ENCODE peak calls at places on chromosomes 7 and 10, in four cellular contexts. One of them, this sample, is unnamed.

GRCh38 chr7:4227105-4228010 is 454.7 kb upstream of the FOXK1 start:
- DNase-seq in HepG2: no peak
- DNase-seq in GM12878: no peak
- DNase-seq in K562: no peak
- DNase-seq in this sample: no peak

GRCh38 chr7:3888096-3888495 is 587.0 kb downstream of the SDK1 start:
- DNase-seq in HepG2: no peak
- DNase-seq in GM12878: no peak
- DNase-seq in K562: no peak
- DNase-seq in this sample: no peak

GRCh38 chr7:47202146-47202768 is 379.7 kb downstream of the TNS3 start:
- DNase-seq in HepG2: no peak
- DNase-seq in GM12878: no peak
- DNase-seq in K562: no peak
- DNase-seq in this sample: no peak

GRCh38 chr7:1520574-1521234 is 9.8 kb upstream of the MAFK start:
- DNase-seq in HepG2: peak; percentile 96
- DNase-seq in GM12878: no peak
- DNase-seq in K562: no peak
- DNase-seq in this sample: peak; percentile 85

GRCh38 chr10:77972148-77972547 is 45.6 kb upstream of the DLG5 start:
- DNase-seq in HepG2: no peak
- DNase-seq in GM12878: no peak
- DNase-seq in K562: no peak
- DNase-seq in this sample: no peak

GRCh38 chr7:75663302-75663907 is 75.3 kb downstream of the HIP1 start:
- DNase-seq in HepG2: no peak
- DNase-seq in GM12878: no peak
- DNase-seq in K562: peak; percentile 74
- DNase-seq in this sample: no peak

GRCh38 chr10:131885391-131886165 is 15.2 kb upstream of the PPP2R2D start:
- DNase-seq in HepG2: peak; percentile 53
- DNase-seq in GM12878: no peak
- DNase-seq in K562: peak; percentile 76
- DNase-seq in this sample: peak; percentile 65

GRCh38 chr7:142414915-142415314 is 157.1 kb upstream of the PRSS58 start:
- DNase-seq in HepG2: no peak
- DNase-seq in GM12878: no peak
- DNase-seq in K562: no peak
- DNase-seq in this sample: no peak

GRCh38 chr7:158568974-158569857 is 18.4 kb downstream of the PTPRN2 start:
- DNase-seq in HepG2: no peak
- DNase-seq in GM12878: no peak
- DNase-seq in K562: no peak
- DNase-seq in this sample: no peak

GRCh38 chr7:31776616-31777015 is 89.6 kb downstream of the PPP1R17 start:
- DNase-seq in HepG2: no peak
- DNase-seq in GM12878: no peak
- DNase-seq in K562: no peak
- DNase-seq in this sample: peak; percentile 55

GRCh38 chr7:3346082-3346481 is 45.0 kb downstream of the SDK1 start:
- DNase-seq in HepG2: no peak
- DNase-seq in GM12878: no peak
- DNase-seq in K562: no peak
- DNase-seq in this sample: no peak

GRCh38 chr10:19164461-19164860 is 115.9 kb downstream of the MALRD1 start:
- DNase-seq in HepG2: no peak
- DNase-seq in GM12878: no peak
- DNase-seq in K562: no peak
- DNase-seq in this sample: no peak

GRCh38 chr10:69004821-69005220 is 16.2 kb downstream of the KIFBP start:
- DNase-seq in HepG2: peak; percentile 17
- DNase-seq in GM12878: no peak
- DNase-seq in K562: no peak
- DNase-seq in this sample: peak; percentile 61

GRCh38 chr10:24115403-24115802 is 93.5 kb upstream of the KIAA1217 start:
- DNase-seq in HepG2: no peak
- DNase-seq in GM12878: no peak
- DNase-seq in K562: no peak
- DNase-seq in this sample: no peak
- H3K79me2 ChIP-seq in HepG2: no peaks in the 10 kb centered on the region
- H3K79me2 ChIP-seq in GM12878: no peaks in the 10 kb centered on the region
- H3K79me2 ChIP-seq in K562: no peaks in the 10 kb centered on the region
- H3K79me2 ChIP-seq in this sample: no peaks in the 10 kb centered on the region

GRCh38 chr10:14879055-14879800 is 562 bp downstream of the SUV39H2 start:
- DNase-seq in HepG2: peak; percentile 9
- DNase-seq in GM12878: no peak
- DNase-seq in K562: no peak
- DNase-seq in this sample: no peak
- TF ChIP-seq MYC in HepG2: no peak
- TF ChIP-seq MYC in GM12878: no peak
- TF ChIP-seq MYC in K562: no peak
- TF ChIP-seq MYC in this sample: no peak

DNA sequence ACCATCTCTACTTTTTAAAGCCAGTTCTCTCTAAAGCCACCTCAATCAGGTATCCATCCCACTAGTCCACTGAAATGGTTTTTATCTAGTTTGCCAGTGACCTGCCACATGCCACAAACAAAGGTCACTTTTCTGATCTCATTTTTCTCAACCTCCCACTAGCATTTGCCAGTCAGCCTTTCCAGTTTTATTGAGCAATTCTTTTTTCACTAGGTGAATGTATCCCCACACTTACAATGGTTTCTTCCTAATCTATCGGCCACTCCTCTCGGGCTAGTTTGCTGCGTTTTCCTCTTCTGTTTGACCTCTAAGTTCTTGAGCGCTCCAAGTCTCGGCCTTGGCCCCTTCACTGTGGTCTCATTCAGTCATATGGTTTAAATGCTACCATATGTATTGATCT is 44.9 kb upstream of the ARL4A start:
- DNase-seq in HepG2: no peak
- DNase-seq in GM12878: no peak
- DNase-seq in K562: no peak
- DNase-seq in this sample: no peak
- H3K79me2 ChIP-seq in HepG2: no peaks in the 10 kb centered on the region
- H3K79me2 ChIP-seq in GM12878: no peaks in the 10 kb centered on the region
- H3K79me2 ChIP-seq in K562: no peaks in the 10 kb centered on the region
- H3K79me2 ChIP-seq in this sample: no peaks in the 10 kb centered on the region

GRCh38 chr10:11875499-11876281 is 52.5 kb downstream of the PROSER2 start:
- DNase-seq in HepG2: peak; percentile 96
- DNase-seq in GM12878: no peak
- DNase-seq in K562: peak; percentile 75
- DNase-seq in this sample: peak; percentile 48
- TF ChIP-seq MYC in HepG2: peak; percentile 82
- TF ChIP-seq MYC in GM12878: no peak
- TF ChIP-seq MYC in K562: no peak
- TF ChIP-seq MYC in this sample: no peak